ENCODE peak calls at places on chromosome 20, in six cellular contexts. One of them, this sample, is unnamed. For H3K27me3, the result is how much of the 10 kb centered on the place peaks cover.

GRCh38 chr20:40807094-40807623 is 118.1 kb upstream of the MAFB start:
- DNase-seq in left ventricle myocardium inferior: no peak
- DNase-seq in neural progenitor cell: no peak
- DNase-seq in HCT116: no peak
- DNase-seq in aorta: no peak
- DNase-seq in effector memory CD4-positive, alpha-beta T cell: no peak
- DNase-seq in this sample: no peak

GRCh38 chr20:34824026-34824860 is 1.2 kb downstream of the NCOA6 start:
- DNase-seq in aorta: no peak
- DNase-seq in left ventricle myocardium inferior: peak
- DNase-seq in effector memory CD4-positive, alpha-beta T cell: peak
- DNase-seq in HCT116: peak
- DNase-seq in neural progenitor cell: peak
- DNase-seq in this sample: peak

GRCh38 chr20:36666181-36666740 is 20.3 kb upstream of the SLA2 start:
- DNase-seq in neural progenitor cell: no peak
- DNase-seq in effector memory CD4-positive, alpha-beta T cell: no peak
- DNase-seq in aorta: no peak
- DNase-seq in HCT116: no peak
- DNase-seq in left ventricle myocardium inferior: no peak
- DNase-seq in this sample: no peak

GRCh38 chr20:4848041-4848440 is 126.3 kb downstream of the PRND start:
- DNase-seq in HCT116: no peak
- DNase-seq in aorta: no peak
- DNase-seq in neural progenitor cell: no peak
- DNase-seq in effector memory CD4-positive, alpha-beta T cell: no peak
- DNase-seq in left ventricle myocardium inferior: no peak
- DNase-seq in this sample: no peak

GRCh38 chr20:17456226-17456625 is 75.0 kb downstream of the BFSP1 start:
- DNase-seq in effector memory CD4-positive, alpha-beta T cell: no peak
- DNase-seq in neural progenitor cell: no peak
- DNase-seq in left ventricle myocardium inferior: no peak
- DNase-seq in HCT116: no peak
- DNase-seq in aorta: no peak
- DNase-seq in this sample: no peak

GRCh38 chr20:30606990-30607389 is 650.5 kb upstream of the DEFB115 start:
- DNase-seq in aorta: no peak
- DNase-seq in effector memory CD4-positive, alpha-beta T cell: no peak
- DNase-seq in HCT116: no peak
- DNase-seq in left ventricle myocardium inferior: no peak
- DNase-seq in neural progenitor cell: no peak
- DNase-seq in this sample: no peak

GRCh38 chr20:43923322-43923721 is 8.7 kb downstream of the TOX2 start:
- DNase-seq in left ventricle myocardium inferior: no peak
- DNase-seq in effector memory CD4-positive, alpha-beta T cell: no peak
- DNase-seq in HCT116: no peak
- DNase-seq in aorta: no peak
- DNase-seq in neural progenitor cell: no peak
- DNase-seq in this sample: peak

GRCh38 chr20:52242237-52243230 is 51.0 kb upstream of the ZFP64 start:
- DNase-seq in left ventricle myocardium inferior: no peak
- DNase-seq in neural progenitor cell: peak
- DNase-seq in effector memory CD4-positive, alpha-beta T cell: no peak
- DNase-seq in HCT116: no peak
- DNase-seq in aorta: no peak
- DNase-seq in this sample: no peak

GRCh38 chr20:1671891-1672669 is 14.5 kb upstream of the SIRPG start:
- DNase-seq in neural progenitor cell: no peak
- DNase-seq in HCT116: no peak
- DNase-seq in left ventricle myocardium inferior: no peak
- DNase-seq in effector memory CD4-positive, alpha-beta T cell: no peak
- DNase-seq in aorta: no peak
- DNase-seq in this sample: no peak

GRCh38 chr20:57392512-57393271 is 1.5 kb downstream of the RBM38 start:
- DNase-seq in aorta: peak
- DNase-seq in HCT116: no peak
- DNase-seq in effector memory CD4-positive, alpha-beta T cell: peak
- DNase-seq in left ventricle myocardium inferior: peak
- DNase-seq in neural progenitor cell: no peak
- DNase-seq in this sample: peak

GRCh38 chr20:35394271-35394670 is 17.5 kb downstream of the UQCC1 start:
- DNase-seq in HCT116: no peak
- DNase-seq in left ventricle myocardium inferior: no peak
- DNase-seq in effector memory CD4-positive, alpha-beta T cell: no peak
- DNase-seq in aorta: no peak
- DNase-seq in neural progenitor cell: no peak
- DNase-seq in this sample: no peak

GRCh38 chr20:50020283-50020682 is 37.5 kb downstream of the SNAI1 start:
- DNase-seq in neural progenitor cell: no peak
- DNase-seq in effector memory CD4-positive, alpha-beta T cell: no peak
- DNase-seq in HCT116: no peak
- DNase-seq in left ventricle myocardium inferior: no peak
- DNase-seq in aorta: no peak
- DNase-seq in this sample: no peak

GRCh38 chr20:2234788-2235187 is 61.0 kb upstream of the TGM3 start:
- DNase-seq in left ventricle myocardium inferior: no peak
- DNase-seq in neural progenitor cell: peak
- DNase-seq in effector memory CD4-positive, alpha-beta T cell: no peak
- DNase-seq in HCT116: no peak
- DNase-seq in aorta: no peak
- DNase-seq in this sample: no peak

GRCh38 chr20:15248618-15249395 is 911.4 kb upstream of the FLRT3 start:
- DNase-seq in aorta: no peak
- DNase-seq in left ventricle myocardium inferior: no peak
- DNase-seq in effector memory CD4-positive, alpha-beta T cell: no peak
- DNase-seq in neural progenitor cell: no peak
- DNase-seq in HCT116: no peak
- DNase-seq in this sample: no peak

GRCh38 chr20:43744121-43744520 is 17.3 kb upstream of the GTSF1L start:
- DNase-seq in effector memory CD4-positive, alpha-beta T cell: no peak
- DNase-seq in left ventricle myocardium inferior: no peak
- DNase-seq in HCT116: no peak
- DNase-seq in aorta: no peak
- DNase-seq in neural progenitor cell: no peak
- DNase-seq in this sample: no peak

GRCh38 chr20:1894471-1894950 is 696 bp upstream of the SIRPA start:
- DNase-seq in left ventricle myocardium inferior: peak
- DNase-seq in HCT116: no peak
- DNase-seq in effector memory CD4-positive, alpha-beta T cell: no peak
- DNase-seq in neural progenitor cell: peak
- DNase-seq in aorta: peak
- DNase-seq in this sample: peak

GRCh38 chr20:26167499-26167898 is 470.8 kb upstream of the ZNF337 start:
- DNase-seq in effector memory CD4-positive, alpha-beta T cell: no peak
- DNase-seq in HCT116: no peak
- DNase-seq in left ventricle myocardium inferior: no peak
- DNase-seq in neural progenitor cell: no peak
- DNase-seq in aorta: no peak
- DNase-seq in this sample: no peak

GRCh38 chr20:3732327-3733118 is at the start of gene HSPA12B:
- DNase-seq in aorta: peak
- DNase-seq in neural progenitor cell: peak
- DNase-seq in effector memory CD4-positive, alpha-beta T cell: no peak
- DNase-seq in HCT116: no peak
- DNase-seq in left ventricle myocardium inferior: no peak
- DNase-seq in this sample: no peak

GRCh38 chr20:37567671-37568588 is 40.3 kb upstream of the BLCAP start:
- DNase-seq in effector memory CD4-positive, alpha-beta T cell: no peak
- DNase-seq in aorta: no peak
- DNase-seq in neural progenitor cell: peak
- DNase-seq in HCT116: no peak
- DNase-seq in left ventricle myocardium inferior: no peak
- DNase-seq in this sample: peak

GRCh38 chr20:38165089-38165965 is at the start of gene TGM2:
- DNase-seq in neural progenitor cell: peak
- DNase-seq in effector memory CD4-positive, alpha-beta T cell: peak
- DNase-seq in left ventricle myocardium inferior: peak
- DNase-seq in aorta: peak
- DNase-seq in HCT116: no peak
- DNase-seq in this sample: no peak

GRCh38 chr20:3238616-3239025 is 369 bp downstream of the SLC4A11 start:
- DNase-seq in neural progenitor cell: peak
- DNase-seq in aorta: peak
- DNase-seq in effector memory CD4-positive, alpha-beta T cell: peak
- DNase-seq in left ventricle myocardium inferior: no peak
- DNase-seq in HCT116: no peak
- DNase-seq in this sample: peak

GRCh38 chr20:47271216-47271615 is 85.3 kb downstream of the ZMYND8 start:
- DNase-seq in effector memory CD4-positive, alpha-beta T cell: no peak
- DNase-seq in aorta: no peak
- DNase-seq in neural progenitor cell: no peak
- DNase-seq in HCT116: no peak
- DNase-seq in left ventricle myocardium inferior: no peak
- DNase-seq in this sample: no peak
- H3K27me3 ChIP-seq in effector memory CD4-positive, alpha-beta T cell: under half
- H3K27me3 ChIP-seq in aorta: under half
- H3K27me3 ChIP-seq in neural progenitor cell: under half
- H3K27me3 ChIP-seq in HCT116: under half
- H3K27me3 ChIP-seq in left ventricle myocardium inferior: under half
- H3K27me3 ChIP-seq in this sample: under half

GRCh38 chr20:298755-299391 is 1.5 kb downstream of the ZCCHC3 start:
- DNase-seq in aorta: no peak
- DNase-seq in left ventricle myocardium inferior: no peak
- DNase-seq in HCT116: no peak
- DNase-seq in neural progenitor cell: no peak
- DNase-seq in effector memory CD4-positive, alpha-beta T cell: no peak
- DNase-seq in this sample: no peak
- H3K27ac ChIP-seq in aorta: peak
- H3K27ac ChIP-seq in left ventricle myocardium inferior: peak
- H3K27ac ChIP-seq in HCT116: peak
- H3K27ac ChIP-seq in neural progenitor cell: no peak
- H3K27ac ChIP-seq in effector memory CD4-positive, alpha-beta T cell: peak
- H3K27ac ChIP-seq in this sample: peak

GRCh38 chr20:45463709-45464108 is 5.8 kb upstream of the WFDC2 start:
- DNase-seq in effector memory CD4-positive, alpha-beta T cell: no peak
- DNase-seq in neural progenitor cell: no peak
- DNase-seq in aorta: no peak
- DNase-seq in HCT116: no peak
- DNase-seq in left ventricle myocardium inferior: no peak
- DNase-seq in this sample: no peak
- H3K27me3 ChIP-seq in effector memory CD4-positive, alpha-beta T cell: under half
- H3K27me3 ChIP-seq in neural progenitor cell: under half
- H3K27me3 ChIP-seq in aorta: under half
- H3K27me3 ChIP-seq in HCT116: under half
- H3K27me3 ChIP-seq in left ventricle myocardium inferior: half or more
- H3K27me3 ChIP-seq in this sample: half or more

GRCh38 chr20:24438331-24438730 is 31.1 kb upstream of the SYNDIG1 start:
- DNase-seq in neural progenitor cell: no peak
- DNase-seq in left ventricle myocardium inferior: no peak
- DNase-seq in effector memory CD4-positive, alpha-beta T cell: no peak
- DNase-seq in aorta: no peak
- DNase-seq in HCT116: no peak
- DNase-seq in this sample: no peak

GRCh38 chr20:24442909-24443308 is 26.5 kb upstream of the SYNDIG1 start:
- DNase-seq in neural progenitor cell: no peak
- DNase-seq in HCT116: no peak
- DNase-seq in effector memory CD4-positive, alpha-beta T cell: no peak
- DNase-seq in left ventricle myocardium inferior: no peak
- DNase-seq in aorta: no peak
- DNase-seq in this sample: no peak

GRCh38 chr20:24441600-24441999 is 27.8 kb upstream of the SYNDIG1 start:
- DNase-seq in HCT116: no peak
- DNase-seq in neural progenitor cell: no peak
- DNase-seq in aorta: no peak
- DNase-seq in left ventricle myocardium inferior: no peak
- DNase-seq in effector memory CD4-positive, alpha-beta T cell: no peak
- DNase-seq in this sample: no peak

GRCh38 chr20:24439737-24440136 is 29.7 kb upstream of the SYNDIG1 start:
- DNase-seq in neural progenitor cell: no peak
- DNase-seq in aorta: no peak
- DNase-seq in HCT116: no peak
- DNase-seq in left ventricle myocardium inferior: no peak
- DNase-seq in effector memory CD4-positive, alpha-beta T cell: no peak
- DNase-seq in this sample: no peak

GRCh38 chr20:24437322-24438090 is 31.9 kb upstream of the SYNDIG1 start:
- DNase-seq in effector memory CD4-positive, alpha-beta T cell: no peak
- DNase-seq in aorta: no peak
- DNase-seq in left ventricle myocardium inferior: no peak
- DNase-seq in neural progenitor cell: no peak
- DNase-seq in HCT116: no peak
- DNase-seq in this sample: no peak
- H3K27ac ChIP-seq in effector memory CD4-positive, alpha-beta T cell: no peak
- H3K27ac ChIP-seq in aorta: no peak
- H3K27ac ChIP-seq in left ventricle myocardium inferior: no peak
- H3K27ac ChIP-seq in neural progenitor cell: no peak
- H3K27ac ChIP-seq in HCT116: no peak
- H3K27ac ChIP-seq in this sample: no peak

GRCh38 chr20:63032026-63032800 is 25.4 kb upstream of the BHLHE23 start:
- DNase-seq in neural progenitor cell: no peak
- DNase-seq in effector memory CD4-positive, alpha-beta T cell: no peak
- DNase-seq in aorta: peak
- DNase-seq in left ventricle myocardium inferior: peak
- DNase-seq in HCT116: no peak
- DNase-seq in this sample: peak
- H3K27me3 ChIP-seq in neural progenitor cell: half or more
- H3K27me3 ChIP-seq in effector memory CD4-positive, alpha-beta T cell: under half
- H3K27me3 ChIP-seq in aorta: under half
- H3K27me3 ChIP-seq in left ventricle myocardium inferior: half or more
- H3K27me3 ChIP-seq in HCT116: under half
- H3K27me3 ChIP-seq in this sample: half or more

GRCh38 chr20:19257201-19257600 is 44.8 kb downstream of the SLC24A3 start:
- DNase-seq in aorta: no peak
- DNase-seq in effector memory CD4-positive, alpha-beta T cell: no peak
- DNase-seq in neural progenitor cell: no peak
- DNase-seq in left ventricle myocardium inferior: no peak
- DNase-seq in HCT116: no peak
- DNase-seq in this sample: no peak

GRCh38 chr20:19257865-19258264 is 45.4 kb downstream of the SLC24A3 start:
- DNase-seq in effector memory CD4-positive, alpha-beta T cell: no peak
- DNase-seq in HCT116: no peak
- DNase-seq in left ventricle myocardium inferior: no peak
- DNase-seq in neural progenitor cell: no peak
- DNase-seq in aorta: no peak
- DNase-seq in this sample: no peak

GRCh38 chr20:19259182-19259591 is 46.7 kb downstream of the SLC24A3 start:
- DNase-seq in neural progenitor cell: no peak
- DNase-seq in HCT116: no peak
- DNase-seq in effector memory CD4-positive, alpha-beta T cell: no peak
- DNase-seq in aorta: no peak
- DNase-seq in left ventricle myocardium inferior: no peak
- DNase-seq in this sample: no peak

GRCh38 chr20:19264191-19264590 is 51.7 kb downstream of the SLC24A3 start:
- DNase-seq in effector memory CD4-positive, alpha-beta T cell: no peak
- DNase-seq in aorta: no peak
- DNase-seq in neural progenitor cell: no peak
- DNase-seq in HCT116: no peak
- DNase-seq in left ventricle myocardium inferior: no peak
- DNase-seq in this sample: no peak

GRCh38 chr20:19260412-19261090 is 48.1 kb downstream of the SLC24A3 start:
- DNase-seq in aorta: no peak
- DNase-seq in neural progenitor cell: no peak
- DNase-seq in left ventricle myocardium inferior: no peak
- DNase-seq in effector memory CD4-positive, alpha-beta T cell: no peak
- DNase-seq in HCT116: no peak
- DNase-seq in this sample: no peak
- H3K27ac ChIP-seq in aorta: no peak
- H3K27ac ChIP-seq in neural progenitor cell: no peak
- H3K27ac ChIP-seq in left ventricle myocardium inferior: no peak
- H3K27ac ChIP-seq in effector memory CD4-positive, alpha-beta T cell: no peak
- H3K27ac ChIP-seq in HCT116: no peak
- H3K27ac ChIP-seq in this sample: no peak

GRCh38 chr20:63178445-63178818 is 37.5 kb downstream of the YTHDF1 start:
- DNase-seq in effector memory CD4-positive, alpha-beta T cell: no peak
- DNase-seq in aorta: no peak
- DNase-seq in left ventricle myocardium inferior: no peak
- DNase-seq in HCT116: no peak
- DNase-seq in neural progenitor cell: peak
- DNase-seq in this sample: no peak
- H3K27me3 ChIP-seq in effector memory CD4-positive, alpha-beta T cell: half or more
- H3K27me3 ChIP-seq in aorta: under half
- H3K27me3 ChIP-seq in left ventricle myocardium inferior: half or more
- H3K27me3 ChIP-seq in HCT116: under half
- H3K27me3 ChIP-seq in neural progenitor cell: half or more
- H3K27me3 ChIP-seq in this sample: half or more